ENCODE peak calls at places on chromosomes 3 and 15, in eight cellular contexts. One of them, this sample, is unnamed.
A peak's percentile ranks its signal among the peaks of the same experiment; 100 is the strongest.

GRCh38 chr3:183515968-183516851 is 39.3 kb downstream of the KLHL6 start:
- DNase-seq in activated T-helper 9 cell treated with anti-CD3 and anti-CD28 coated beads, Interleukin-2, amount 50 U/mL, for 16 hours: no peak
- DNase-seq in lower lobe of right lung: no peak
- DNase-seq in Calu3: no peak
- DNase-seq in NCI-H1694: no peak
- DNase-seq in AML-193: no peak
- DNase-seq in sciatic nerve: no peak
- DNase-seq in LNCaP clone FGC: no peak
- DNase-seq in this sample: no peak

GRCh38 chr15:22903961-22904534 is 65.6 kb downstream of the NIPA2 start:
- DNase-seq in activated T-helper 9 cell treated with anti-CD3 and anti-CD28 coated beads, Interleukin-2, amount 50 U/mL, for 16 hours: no peak
- DNase-seq in lower lobe of right lung: no peak
- DNase-seq in Calu3: no peak
- DNase-seq in NCI-H1694: no peak
- DNase-seq in AML-193: no peak
- DNase-seq in sciatic nerve: no peak
- DNase-seq in LNCaP clone FGC: no peak
- DNase-seq in this sample: no peak

GRCh38 chr15:72495007-72495406 is 20.9 kb downstream of the ARIH1 start:
- DNase-seq in activated T-helper 9 cell treated with anti-CD3 and anti-CD28 coated beads, Interleukin-2, amount 50 U/mL, for 16 hours: no peak
- DNase-seq in lower lobe of right lung: no peak
- DNase-seq in Calu3: no peak
- DNase-seq in NCI-H1694: no peak
- DNase-seq in AML-193: no peak
- DNase-seq in sciatic nerve: no peak
- DNase-seq in LNCaP clone FGC: no peak
- DNase-seq in this sample: no peak

GRCh38 chr15:79007066-79007465 is 62.2 kb upstream of the CTSH start:
- DNase-seq in activated T-helper 9 cell treated with anti-CD3 and anti-CD28 coated beads, Interleukin-2, amount 50 U/mL, for 16 hours: no peak
- DNase-seq in lower lobe of right lung: peak; percentile 72
- DNase-seq in Calu3: peak; percentile 43
- DNase-seq in NCI-H1694: no peak
- DNase-seq in AML-193: peak; percentile 57
- DNase-seq in sciatic nerve: no peak
- DNase-seq in LNCaP clone FGC: peak; percentile 38
- DNase-seq in this sample: peak; percentile 86

GRCh38 chr15:57541805-57542504 is 49.7 kb upstream of the MYZAP start:
- DNase-seq in activated T-helper 9 cell treated with anti-CD3 and anti-CD28 coated beads, Interleukin-2, amount 50 U/mL, for 16 hours: no peak
- DNase-seq in lower lobe of right lung: peak; percentile 64
- DNase-seq in Calu3: peak; percentile 82
- DNase-seq in NCI-H1694: peak; percentile 42
- DNase-seq in AML-193: peak; percentile 32
- DNase-seq in sciatic nerve: peak; percentile 87
- DNase-seq in LNCaP clone FGC: no peak
- DNase-seq in this sample: peak; percentile 51

GRCh38 chr15:45801543-45801942 is 166.7 kb downstream of the SQOR start:
- DNase-seq in activated T-helper 9 cell treated with anti-CD3 and anti-CD28 coated beads, Interleukin-2, amount 50 U/mL, for 16 hours: no peak
- DNase-seq in lower lobe of right lung: no peak
- DNase-seq in Calu3: no peak
- DNase-seq in NCI-H1694: no peak
- DNase-seq in AML-193: no peak
- DNase-seq in sciatic nerve: no peak
- DNase-seq in LNCaP clone FGC: no peak
- DNase-seq in this sample: no peak

GRCh38 chr3:13451301-13451673 is 28.8 kb upstream of the HDAC11 start:
- DNase-seq in activated T-helper 9 cell treated with anti-CD3 and anti-CD28 coated beads, Interleukin-2, amount 50 U/mL, for 16 hours: no peak
- DNase-seq in lower lobe of right lung: peak; percentile 55
- DNase-seq in Calu3: no peak
- DNase-seq in NCI-H1694: no peak
- DNase-seq in AML-193: peak; percentile 27
- DNase-seq in sciatic nerve: no peak
- DNase-seq in LNCaP clone FGC: peak; percentile 25
- DNase-seq in this sample: no peak

GRCh38 chr3:137647179-137647578 is 116.9 kb upstream of the SOX14 start:
- DNase-seq in activated T-helper 9 cell treated with anti-CD3 and anti-CD28 coated beads, Interleukin-2, amount 50 U/mL, for 16 hours: no peak
- DNase-seq in lower lobe of right lung: no peak
- DNase-seq in Calu3: no peak
- DNase-seq in NCI-H1694: no peak
- DNase-seq in AML-193: no peak
- DNase-seq in sciatic nerve: no peak
- DNase-seq in LNCaP clone FGC: no peak
- DNase-seq in this sample: no peak

GRCh38 chr3:122021037-122021436 is 1.0 kb downstream of the ILDR1 start:
- DNase-seq in activated T-helper 9 cell treated with anti-CD3 and anti-CD28 coated beads, Interleukin-2, amount 50 U/mL, for 16 hours: no peak
- DNase-seq in lower lobe of right lung: no peak
- DNase-seq in Calu3: no peak
- DNase-seq in NCI-H1694: no peak
- DNase-seq in AML-193: no peak
- DNase-seq in sciatic nerve: no peak
- DNase-seq in LNCaP clone FGC: no peak
- DNase-seq in this sample: no peak

GRCh38 chr15:39747326-39747725 is 35.3 kb downstream of the FSIP1 start:
- DNase-seq in activated T-helper 9 cell treated with anti-CD3 and anti-CD28 coated beads, Interleukin-2, amount 50 U/mL, for 16 hours: no peak
- DNase-seq in lower lobe of right lung: no peak
- DNase-seq in Calu3: no peak
- DNase-seq in NCI-H1694: no peak
- DNase-seq in AML-193: no peak
- DNase-seq in sciatic nerve: no peak
- DNase-seq in LNCaP clone FGC: no peak
- DNase-seq in this sample: no peak

GRCh38 chr3:55823001-55823400 is 335.9 kb upstream of the WNT5A start:
- DNase-seq in activated T-helper 9 cell treated with anti-CD3 and anti-CD28 coated beads, Interleukin-2, amount 50 U/mL, for 16 hours: no peak
- DNase-seq in lower lobe of right lung: no peak
- DNase-seq in Calu3: no peak
- DNase-seq in NCI-H1694: no peak
- DNase-seq in AML-193: no peak
- DNase-seq in sciatic nerve: no peak
- DNase-seq in LNCaP clone FGC: no peak
- DNase-seq in this sample: no peak

GRCh38 chr3:127847236-127847720 is 25.0 kb upstream of the MGLL start:
- DNase-seq in activated T-helper 9 cell treated with anti-CD3 and anti-CD28 coated beads, Interleukin-2, amount 50 U/mL, for 16 hours: no peak
- DNase-seq in lower lobe of right lung: no peak
- DNase-seq in Calu3: no peak
- DNase-seq in NCI-H1694: no peak
- DNase-seq in AML-193: no peak
- DNase-seq in sciatic nerve: no peak
- DNase-seq in LNCaP clone FGC: no peak
- DNase-seq in this sample: no peak

GRCh38 chr15:58037902-58038301 is 27.6 kb downstream of the ALDH1A2 start:
- DNase-seq in activated T-helper 9 cell treated with anti-CD3 and anti-CD28 coated beads, Interleukin-2, amount 50 U/mL, for 16 hours: no peak
- DNase-seq in lower lobe of right lung: no peak
- DNase-seq in Calu3: no peak
- DNase-seq in NCI-H1694: no peak
- DNase-seq in AML-193: no peak
- DNase-seq in sciatic nerve: no peak
- DNase-seq in LNCaP clone FGC: no peak
- DNase-seq in this sample: no peak